ENCODE peak calls at places on chromosomes 7 and 10, in seven cellular contexts. L is substantia nigra; U is CD8-positive, alpha-beta memory T cell; H is heart left ventricle; T is epithelial cell of esophagus; K is C1 segment of cervical spinal cord; I is T-helper 2 cell. Q is an unnamed sample.

GRCh38 chr7:150818971-150819370 is 18.4 kb downstream of the TMEM176A start:
- DNase-seq in H (no peak), T (no peak), K (no peak), I (no peak), L (no peak), U (no peak), Q (no peak)

GRCh38 chr10:98028168-98028770 is 2.2 kb downstream of the CRTAC1 start:
- DNase-seq in U (peak), H (peak), K (no peak), I (peak), T (peak), L (peak), Q (no peak)

GRCh38 chr10:5305374-5305773 is 59.4 kb upstream of the UCN3 start:
- DNase-seq in H (no peak), L (no peak), U (no peak), T (no peak), I (no peak), K (no peak), Q (no peak)

GRCh38 chr7:39353615-39354376 is 212.4 kb upstream of the YAE1 start:
- DNase-seq in K (peak), U (no peak), H (peak), L (no peak), I (no peak), T (peak), Q (peak)

GRCh38 chr10:14481014-14481413 is 150.3 kb upstream of the FRMD4A start:
- DNase-seq in U (no peak), H (no peak), K (no peak), I (no peak), T (no peak), L (no peak), Q (no peak)

GRCh38 chr7:117132385-117133120 is 179.3 kb downstream of the ST7 start:
- DNase-seq in T (peak), K (no peak), U (no peak), H (no peak), L (no peak), I (peak), Q (no peak)

GRCh38 chr7:51847461-51848134 is 531.0 kb upstream of the COBL start:
- DNase-seq in H (no peak), I (no peak), U (no peak), L (no peak), K (no peak), T (no peak), Q (no peak)

GRCh38 chr7:84953294-84953693 is 233.6 kb downstream of the SEMA3D start:
- DNase-seq in H (no peak), I (no peak), T (no peak), U (no peak), L (no peak), K (no peak), Q (no peak)

GRCh38 chr7:16978358-16979244 is 96.8 kb upstream of the AGR3 start:
- DNase-seq in K (no peak), T (peak), U (no peak), L (no peak), H (no peak), I (no peak), Q (no peak)

GRCh38 chr10:99743841-99744240 is 11.8 kb downstream of the CUTC start:
- DNase-seq in K (no peak), T (no peak), H (no peak), L (no peak), U (no peak), I (no peak), Q (no peak)

GRCh38 chr10:84270708-84271107 is 25.9 kb downstream of the RGR start:
- DNase-seq in L (no peak), T (no peak), K (no peak), U (no peak), H (no peak), I (no peak), Q (no peak)

GRCh38 chr7:40879941-40880558 is 745.2 kb downstream of the SUGCT start:
- DNase-seq in H (no peak), I (no peak), T (no peak), K (no peak), U (no peak), L (no peak), Q (no peak)

GRCh38 chr7:74021546-74022320 is 6.2 kb upstream of the ELN start:
- DNase-seq in K (no peak), H (no peak), I (no peak), L (no peak), U (no peak), T (no peak), Q (no peak)

GRCh38 chr7:25863727-25864116 is 288.3 kb upstream of the NFE2L3 start:
- DNase-seq in I (no peak), H (no peak), T (no peak), L (no peak), U (no peak), K (no peak), Q (no peak)

GRCh38 chr10:56346845-56347415 is 14.1 kb downstream of the ZWINT start:
- DNase-seq in H (no peak), I (no peak), L (no peak), K (no peak), U (no peak), T (peak), Q (no peak)

GRCh38 chr7:42180806-42181205 is 56.2 kb downstream of the GLI3 start:
- DNase-seq in U (no peak), T (no peak), I (no peak), H (no peak), K (no peak), L (no peak), Q (no peak)

GRCh38 chr10:10722422-10722821 is 295.2 kb upstream of the CELF2 start:
- DNase-seq in L (no peak), H (no peak), T (no peak), I (no peak), K (no peak), U (no peak), Q (no peak)

GRCh38 chr10:86770412-86770960 is 14.1 kb downstream of the BMPR1A start:
- DNase-seq in H (no peak), K (no peak), L (no peak), I (no peak), T (peak), U (no peak), Q (no peak)

GRCh38 chr7:155709453-155709852 is 65.0 kb downstream of the RBM33 start:
- DNase-seq in K (no peak), U (no peak), I (no peak), L (no peak), H (no peak), T (no peak), Q (no peak)

GRCh38 chr10:131431541-131431940 is 120.0 kb upstream of the TCERG1L start:
- DNase-seq in L (no peak), H (no peak), I (no peak), T (no peak), U (no peak), K (no peak), Q (no peak)

GRCh38 chr10:72588266-72588665 is 37.6 kb downstream of the MICU1 start:
- DNase-seq in L (no peak), U (no peak), T (no peak), H (no peak), K (no peak), I (no peak), Q (no peak)

GRCh38 chr10:46541017-46541661 is 15.3 kb downstream of the GPRIN2 start:
- DNase-seq in K (no peak), H (peak), I (peak), T (no peak), L (no peak), U (no peak), Q (peak)

GRCh38 chr7:156156734-156157408 is 344.6 kb upstream of the SHH start:
- DNase-seq in L (peak), H (no peak), K (no peak), T (peak), I (no peak), U (no peak), Q (peak)

GRCh38 chr10:77346031-77346430 is 291.6 kb downstream of the KCNMA1 start:
- DNase-seq in I (no peak), H (no peak), U (no peak), T (no peak), K (no peak), L (no peak), Q (no peak)

GRCh38 chr7:140771826-140772225 is 75.3 kb downstream of the NDUFB2 start:
- DNase-seq in L (no peak), U (no peak), T (no peak), H (no peak), K (no peak), I (no peak), Q (no peak)

GRCh38 chr10:132687893-132688579 is 97.9 kb downstream of the NKX6-2 start:
- DNase-seq in T (no peak), L (no peak), H (peak), U (no peak), I (no peak), K (no peak), Q (peak)

GRCh38 chr7:151408839-151409554 is 841 bp downstream of the WDR86 start:
- DNase-seq in U (peak), T (no peak), H (no peak), I (peak), L (no peak), K (no peak), Q (peak)

GRCh38 chr10:89588671-89589070 is 53.3 kb upstream of the SLC16A12 start:
- DNase-seq in L (no peak), T (no peak), U (no peak), H (no peak), K (no peak), I (no peak), Q (no peak)

GRCh38 chr7:98755138-98755898 is 114.5 kb downstream of the TMEM130 start:
- DNase-seq in I (no peak), U (no peak), T (no peak), H (no peak), K (no peak), L (no peak), Q (no peak)

GRCh38 chr7:12709731-12710502 is 22.5 kb downstream of the ARL4A start:
- DNase-seq in L (no peak), I (no peak), U (no peak), T (peak), K (no peak), H (no peak), Q (no peak)

GRCh38 chr7:157685430-157686284 is 348.9 kb downstream of the DNAJB6 start:
- DNase-seq in L (no peak), U (no peak), K (no peak), I (no peak), T (no peak), H (no peak), Q (peak)

GRCh38 chr10:103451091-103451801 is 924 bp downstream of the CALHM2 start:
- DNase-seq in H (peak), U (peak), L (no peak), T (peak), K (peak), I (peak), Q (peak)

GRCh38 chr7:33814958-33815735 is 90.2 kb upstream of the BMPER start:
- DNase-seq in U (no peak), H (no peak), I (no peak), T (no peak), L (no peak), K (no peak), Q (no peak)

GRCh38 chr10:106537866-106538265 is 626.6 kb downstream of the SORCS1 start:
- DNase-seq in U (no peak), T (no peak), I (no peak), K (no peak), L (no peak), H (no peak), Q (no peak)

GRCh38 chr10:78691301-78692030 is 377.3 kb upstream of the ZMIZ1 start:
- DNase-seq in T (no peak), K (no peak), U (no peak), I (no peak), H (no peak), L (no peak), Q (no peak)